ENCODE peak calls at places on chromosomes 5 and 9, in five cellular contexts. O, D, Z, V and K are unnamed samples.

GRCh38 chr5:1294839-1295649 is at the start of gene TERT:
- DNase-seq in O (peak; percentile 73), D (peak; percentile 56), V (peak; percentile 78), Z (no peak), K (no peak)

GRCh38 chr5:14870347-14871083 is 1.1 kb downstream of the ANKH start:
- DNase-seq in D (peak; percentile 78), O (peak; percentile 69), Z (peak; percentile 10), V (peak; percentile 61), K (no peak)

GRCh38 chr9:128115187-128116103 is 12.1 kb downstream of the PTGES2 start:
- DNase-seq in O (peak; percentile 93), V (peak; percentile 95), D (peak; percentile 44), Z (peak; percentile 50), K (no peak)

GRCh38 chr5:126449751-126450271 is 26.6 kb downstream of the GRAMD2B start:
- DNase-seq in D (no peak), Z (peak; percentile 32), V (no peak), O (no peak), K (no peak)

GRCh38 chr5:28748446-28748845 is 1710.1 kb upstream of the CDH9 start:
- DNase-seq in D (no peak), V (no peak), Z (no peak), O (no peak), K (no peak)

GRCh38 chr9:121612511-121612998 is 38.9 kb upstream of the DAB2IP start:
- DNase-seq in D (no peak), Z (peak; percentile 79), O (peak; percentile 53), V (peak; percentile 57), K (no peak)

GRCh38 chr9:114854736-114855355 is 49.0 kb upstream of the TNFSF15 start:
- DNase-seq in O (no peak), Z (no peak), D (no peak), V (no peak), K (no peak)

GRCh38 chr9:86115886-86116285 is 16.5 kb upstream of the GOLM1 start:
- DNase-seq in D (no peak), Z (no peak), O (no peak), V (no peak), K (no peak)

GRCh38 chr9:96117398-96118060 is 184.4 kb downstream of the HSD17B3 start:
- DNase-seq in D (no peak), Z (no peak), V (no peak), O (no peak), K (no peak)

GRCh38 chr5:61357745-61358144 is 25.7 kb downstream of the ZSWIM6 start:
- DNase-seq in O (no peak), V (no peak), D (no peak), Z (peak; percentile 19), K (no peak)

GRCh38 chr5:89968870-89969472 is 440.6 kb downstream of the CETN3 start:
- DNase-seq in V (no peak), Z (peak; percentile 54), D (no peak), O (no peak), K (no peak)

GRCh38 chr5:15440434-15440833 is 59.5 kb upstream of the FBXL7 start:
- DNase-seq in O (no peak), Z (no peak), V (no peak), D (no peak), K (no peak)

GRCh38 chr5:11166906-11167305 is 405.9 kb upstream of the DAP start:
- DNase-seq in O (no peak), Z (no peak), V (no peak), D (no peak), K (no peak)

GRCh38 chr9:120708526-120709224 is 5.6 kb downstream of the MEGF9 start:
- DNase-seq in Z (no peak), V (no peak), O (no peak), D (no peak), K (no peak)

GRCh38 chr9:120375316-120375715 is 204.7 kb downstream of the CDK5RAP2 start:
- DNase-seq in O (no peak), D (no peak), V (no peak), Z (no peak), K (no peak)

GRCh38 chr9:98234231-98234825 is 21.1 kb downstream of the TBC1D2 start:
- DNase-seq in O (no peak), D (no peak), Z (no peak), V (no peak), K (no peak)

GRCh38 chr9:99142275-99142674 is 37.4 kb downstream of the TGFBR1 start:
- DNase-seq in Z (no peak), O (no peak), V (no peak), D (no peak), K (no peak)

GRCh38 chr9:21653589-21653988 is 148.8 kb upstream of the MTAP start:
- DNase-seq in O (no peak), V (no peak), Z (no peak), D (no peak), K (no peak)

GRCh38 chr9:93134018-93134739 is at the start of gene NINJ1:
- DNase-seq in O (peak; percentile 79), Z (peak; percentile 73), D (peak; percentile 90), V (peak; percentile 76), K (peak; percentile 80)

GRCh38 chr5:124740991-124741583 is 5.4 kb downstream of the ZNF608 start:
- DNase-seq in V (no peak), Z (no peak), D (no peak), O (no peak), K (no peak)

GRCh38 chr5:6759401-6759800 is 46.2 kb downstream of the TENT4A start:
- DNase-seq in V (no peak), O (no peak), Z (peak; percentile 74), D (no peak), K (no peak)

GRCh38 chr5:156593546-156593945 is 256.5 kb upstream of the PPP1R2B start:
- DNase-seq in Z (no peak), O (no peak), D (no peak), V (no peak), K (no peak)

GRCh38 chr5:1208743-1209551 is 7.6 kb downstream of the SLC6A19 start:
- DNase-seq in O (peak; percentile 26), Z (peak; percentile 58), V (peak; percentile 54), D (peak; percentile 67), K (no peak)

GRCh38 chr5:94433393-94434149 is 184.8 kb downstream of the KIAA0825 start:
- DNase-seq in D (no peak), Z (no peak), O (no peak), V (no peak), K (peak; percentile 68)

GRCh38 chr9:91285729-91286353 is 75.9 kb downstream of the AUH start:
- DNase-seq in D (no peak), O (no peak), Z (no peak), V (no peak), K (no peak)

GRCh38 chr9:81125446-81126092 is 563.8 kb downstream of the TLE1 start:
- DNase-seq in Z (no peak), O (no peak), D (no peak), V (no peak), K (no peak)

GRCh38 chr9:98941946-98942523 is 1.7 kb upstream of the COL15A1 start:
- DNase-seq in V (no peak), O (no peak), D (no peak), Z (no peak), K (no peak)

GRCh38 chr5:23007226-23007625 is 154.1 kb upstream of the CDH12 start:
- DNase-seq in Z (no peak), D (no peak), V (no peak), O (peak; percentile 71), K (no peak)

GRCh38 chr5:173726848-173727557 is 110.6 kb upstream of the BOD1 start:
- DNase-seq in O (no peak), V (no peak), D (no peak), Z (no peak), K (no peak)

GRCh38 chr5:131533844-131534243 is 101.2 kb downstream of the RAPGEF6 start:
- DNase-seq in O (no peak), D (no peak), V (no peak), Z (no peak), K (no peak)
- H3K4me1 ChIP-seq in O (peaks cover 19% of the 10 kb centered on the region), D (no peaks in the 10 kb centered on the region), V (peaks cover 11% of the 10 kb centered on the region), Z (no peaks in the 10 kb centered on the region), K (no peaks in the 10 kb centered on the region)

DNA sequence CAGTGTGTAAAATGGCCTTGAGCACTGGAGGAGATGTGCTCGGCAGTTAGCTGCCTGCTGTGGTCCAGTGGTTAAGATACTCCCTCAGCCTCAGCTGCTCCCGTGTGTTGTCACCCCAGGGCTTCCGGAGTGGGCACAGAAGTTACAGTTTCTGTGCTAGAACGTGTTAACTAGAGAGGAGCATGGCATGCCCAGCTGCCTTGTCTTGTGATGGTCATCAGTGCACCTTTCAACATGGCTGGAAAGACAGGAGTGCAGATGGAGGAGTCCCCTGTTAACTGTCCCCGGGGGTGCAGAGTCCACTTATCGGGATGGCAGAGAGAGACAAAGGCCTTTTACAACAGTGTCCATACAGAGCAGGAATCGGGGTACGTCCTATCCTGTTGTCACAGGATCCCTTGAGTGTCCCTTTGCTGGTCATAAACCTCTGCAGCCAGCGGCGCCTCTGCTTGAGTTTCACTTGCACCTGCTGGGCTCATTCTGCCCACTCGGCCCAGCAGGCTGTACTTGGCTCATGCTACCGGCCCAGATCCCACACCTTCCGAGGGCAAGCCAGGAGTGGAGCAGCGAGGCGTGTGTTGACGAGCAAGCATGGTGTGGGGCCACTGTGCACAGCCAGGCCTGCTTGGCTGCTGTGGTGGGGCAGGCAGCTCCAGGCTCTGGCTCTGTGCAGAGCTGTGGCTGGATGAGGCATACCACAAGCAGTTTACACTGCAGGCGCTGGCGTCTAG is 112.6 kb downstream of the EHMT1 start:
- DNase-seq in Z (peak; percentile 49), D (no peak), V (no peak), O (no peak), K (no peak)
- H3K27ac ChIP-seq in Z (no peak overlapping the region), D (no peak overlapping the region), V (no peak overlapping the region), O (no peak overlapping the region), K (no peak overlapping the region)

GRCh38 chr5:145838276-145838675 is 3.1 kb upstream of the PRELID2 start:
- DNase-seq in D (no peak), O (no peak), Z (no peak), V (no peak), K (no peak)
- H3K4me3 ChIP-seq in D (no peak overlapping the region), O (no peak overlapping the region), Z (no peak overlapping the region), V (no peak overlapping the region), K (no peak overlapping the region)

GRCh38 chr5:111948078-111948477 is 191.1 kb upstream of the NREP start:
- DNase-seq in Z (no peak), D (no peak), V (no peak), O (no peak), K (no peak)

GRCh38 chr5:111948517-111948916 is 191.5 kb upstream of the NREP start:
- DNase-seq in V (no peak), O (no peak), Z (no peak), D (no peak), K (no peak)

GRCh38 chr5:111954516-111955337 is 197.7 kb upstream of the NREP start:
- DNase-seq in V (no peak), D (no peak), Z (no peak), O (no peak), K (no peak)

GRCh38 chr5:111950660-111951059 is 193.7 kb upstream of the NREP start:
- DNase-seq in V (no peak), D (no peak), Z (no peak), O (no peak), K (no peak)

DNA sequence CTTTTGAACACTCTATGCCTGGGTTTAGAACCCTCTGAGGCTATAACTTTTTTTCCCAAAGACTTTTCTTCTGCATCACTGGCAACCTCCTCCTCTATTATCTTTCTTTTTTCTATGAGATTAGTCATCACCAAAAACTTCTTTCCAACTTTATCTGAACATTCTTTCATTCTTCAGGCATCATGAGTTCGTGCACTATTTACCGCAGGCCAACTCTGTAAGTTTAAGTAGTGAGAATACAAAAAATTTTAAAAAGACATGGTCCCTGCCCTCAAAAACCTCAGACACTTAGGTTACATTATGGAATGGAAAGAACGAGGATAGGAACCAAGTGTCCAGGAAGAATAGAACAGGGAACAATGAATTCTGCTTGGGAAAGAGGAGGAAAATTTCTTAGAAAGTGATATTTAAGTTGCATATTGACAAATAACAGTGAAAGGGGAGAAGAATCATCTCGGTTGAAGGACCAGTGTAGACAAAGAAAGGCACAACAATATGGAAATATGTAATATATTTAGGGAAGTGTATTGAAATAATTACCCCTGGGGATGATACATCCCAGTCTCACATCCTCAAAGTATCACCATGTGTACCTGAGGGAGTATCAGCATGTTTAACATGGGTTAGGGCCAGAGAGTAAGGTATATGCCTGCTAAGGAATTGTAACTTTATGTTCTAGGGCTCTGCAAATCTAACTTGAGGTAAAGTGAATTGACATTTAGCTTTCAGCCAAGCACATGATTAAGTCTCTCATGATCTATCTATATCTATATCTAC is 196.5 kb upstream of the NREP start:
- DNase-seq in Z (no peak), D (no peak), O (no peak), V (no peak), K (no peak)
- H3K4me1 ChIP-seq in Z (no peaks in the 10 kb centered on the region), D (no peaks in the 10 kb centered on the region), O (no peaks in the 10 kb centered on the region), V (no peaks in the 10 kb centered on the region), K (no peaks in the 10 kb centered on the region)